ENCODE peak calls at places on chromosomes 11 and 22, in four cellular contexts. One of them, this sample, is unnamed.

GRCh38 chr11:7098235-7098832 is 9.5 kb downstream of the RBMXL2 start:
- DNase-seq in lower leg skin: no peak
- DNase-seq in CD4-positive, alpha-beta T cell: no peak
- DNase-seq in stromal cell of bone marrow: peak
- DNase-seq in this sample: peak

GRCh38 chr11:129259950-129260349 is 67.8 kb upstream of the ARHGAP32 start:
- DNase-seq in lower leg skin: no peak
- DNase-seq in CD4-positive, alpha-beta T cell: no peak
- DNase-seq in stromal cell of bone marrow: no peak
- DNase-seq in this sample: no peak

GRCh38 chr11:34909955-34910354 is 6.2 kb downstream of the APIP start:
- DNase-seq in lower leg skin: no peak
- DNase-seq in CD4-positive, alpha-beta T cell: no peak
- DNase-seq in stromal cell of bone marrow: no peak
- DNase-seq in this sample: no peak

GRCh38 chr22:26949193-26949592 is 291.8 kb downstream of the MIAT start:
- DNase-seq in lower leg skin: peak
- DNase-seq in CD4-positive, alpha-beta T cell: no peak
- DNase-seq in stromal cell of bone marrow: no peak
- DNase-seq in this sample: no peak

GRCh38 chr11:72079776-72080325 is 491 bp downstream of the NUMA1 start:
- DNase-seq in lower leg skin: peak
- DNase-seq in CD4-positive, alpha-beta T cell: no peak
- DNase-seq in stromal cell of bone marrow: no peak
- DNase-seq in this sample: no peak

GRCh38 chr11:20127671-20128527 is 32.4 kb downstream of the DBX1 start:
- DNase-seq in lower leg skin: peak
- DNase-seq in CD4-positive, alpha-beta T cell: peak
- DNase-seq in stromal cell of bone marrow: no peak
- DNase-seq in this sample: peak

GRCh38 chr11:32094931-32095330 is 4.1 kb downstream of the RCN1 start:
- DNase-seq in lower leg skin: no peak
- DNase-seq in CD4-positive, alpha-beta T cell: no peak
- DNase-seq in stromal cell of bone marrow: no peak
- DNase-seq in this sample: no peak

GRCh38 chr22:39666495-39666894 is 95.9 kb downstream of the CACNA1I start:
- DNase-seq in lower leg skin: no peak
- DNase-seq in CD4-positive, alpha-beta T cell: no peak
- DNase-seq in stromal cell of bone marrow: no peak
- DNase-seq in this sample: no peak

GRCh38 chr22:47767403-47767802 is 1005.0 kb downstream of the TBC1D22A start:
- DNase-seq in lower leg skin: no peak
- DNase-seq in CD4-positive, alpha-beta T cell: no peak
- DNase-seq in stromal cell of bone marrow: no peak
- DNase-seq in this sample: no peak

GRCh38 chr11:46554205-46555162 is 39.3 kb downstream of the AMBRA1 start:
- DNase-seq in lower leg skin: no peak
- DNase-seq in CD4-positive, alpha-beta T cell: no peak
- DNase-seq in stromal cell of bone marrow: peak
- DNase-seq in this sample: peak

GRCh38 chr11:73178092-73178539 is 36.0 kb upstream of the FCHSD2 start:
- DNase-seq in lower leg skin: peak
- DNase-seq in CD4-positive, alpha-beta T cell: peak
- DNase-seq in stromal cell of bone marrow: peak
- DNase-seq in this sample: peak

GRCh38 chr11:23212829-23213228 is 352.6 kb upstream of the CCDC179 start:
- DNase-seq in lower leg skin: no peak
- DNase-seq in CD4-positive, alpha-beta T cell: no peak
- DNase-seq in stromal cell of bone marrow: no peak
- DNase-seq in this sample: no peak

GRCh38 chr11:121958978-121959340 is 157.1 kb downstream of the BLID start:
- DNase-seq in lower leg skin: no peak
- DNase-seq in CD4-positive, alpha-beta T cell: no peak
- DNase-seq in stromal cell of bone marrow: no peak
- DNase-seq in this sample: no peak

GRCh38 chr11:115222218-115222862 is 281.9 kb downstream of the CADM1 start:
- DNase-seq in lower leg skin: no peak
- DNase-seq in CD4-positive, alpha-beta T cell: no peak
- DNase-seq in stromal cell of bone marrow: no peak
- DNase-seq in this sample: peak

GRCh38 chr22:47069270-47069669 is 306.8 kb downstream of the TBC1D22A start:
- DNase-seq in lower leg skin: peak
- DNase-seq in CD4-positive, alpha-beta T cell: no peak
- DNase-seq in stromal cell of bone marrow: no peak
- DNase-seq in this sample: no peak

GRCh38 chr11:83990160-83990733 is 704.1 kb upstream of the CCDC90B start:
- DNase-seq in lower leg skin: no peak
- DNase-seq in CD4-positive, alpha-beta T cell: no peak
- DNase-seq in stromal cell of bone marrow: no peak
- DNase-seq in this sample: no peak

GRCh38 chr22:41022470-41023298 is 69.7 kb upstream of the EP300 start:
- DNase-seq in lower leg skin: peak
- DNase-seq in CD4-positive, alpha-beta T cell: peak
- DNase-seq in stromal cell of bone marrow: peak
- DNase-seq in this sample: peak

GRCh38 chr11:45173064-45173463 is 26.6 kb downstream of the PRDM11 start:
- DNase-seq in lower leg skin: peak
- DNase-seq in CD4-positive, alpha-beta T cell: no peak
- DNase-seq in stromal cell of bone marrow: no peak
- DNase-seq in this sample: no peak

GRCh38 chr22:49659281-49659923 is 168.3 kb downstream of the BRD1 start:
- DNase-seq in lower leg skin: peak
- DNase-seq in CD4-positive, alpha-beta T cell: no peak
- DNase-seq in stromal cell of bone marrow: no peak
- DNase-seq in this sample: no peak

GRCh38 chr11:65116370-65117205 is 913 bp downstream of the ZNHIT2 start:
- DNase-seq in lower leg skin: no peak
- DNase-seq in CD4-positive, alpha-beta T cell: peak
- DNase-seq in stromal cell of bone marrow: no peak
- DNase-seq in this sample: no peak

GRCh38 chr11:11620966-11621880 is 582 bp downstream of the GALNT18 start:
- DNase-seq in lower leg skin: no peak
- DNase-seq in CD4-positive, alpha-beta T cell: no peak
- DNase-seq in stromal cell of bone marrow: no peak
- DNase-seq in this sample: no peak

GRCh38 chr22:39087881-39088687 is 9.0 kb upstream of the APOBEC3H start:
- DNase-seq in lower leg skin: no peak
- DNase-seq in CD4-positive, alpha-beta T cell: no peak
- DNase-seq in stromal cell of bone marrow: no peak
- DNase-seq in this sample: no peak

GRCh38 chr11:12842933-12843636 is 166.0 kb upstream of the RASSF10 start:
- DNase-seq in lower leg skin: no peak
- DNase-seq in CD4-positive, alpha-beta T cell: no peak
- DNase-seq in stromal cell of bone marrow: no peak
- DNase-seq in this sample: no peak

GRCh38 chr11:112364962-112365481 is 104.4 kb upstream of the PLET1 start:
- DNase-seq in lower leg skin: peak
- DNase-seq in CD4-positive, alpha-beta T cell: no peak
- DNase-seq in stromal cell of bone marrow: no peak
- DNase-seq in this sample: peak

GRCh38 chr11:7263842-7264241 is 12.1 kb downstream of the SYT9 start:
- DNase-seq in lower leg skin: no peak
- DNase-seq in CD4-positive, alpha-beta T cell: no peak
- DNase-seq in stromal cell of bone marrow: no peak
- DNase-seq in this sample: no peak

GRCh38 chr11:130830563-130830950 is 85.7 kb downstream of the SNX19 start:
- DNase-seq in lower leg skin: no peak
- DNase-seq in CD4-positive, alpha-beta T cell: no peak
- DNase-seq in stromal cell of bone marrow: no peak
- DNase-seq in this sample: no peak

GRCh38 chr22:37806409-37807338 is 1.1 kb upstream of the GCAT start:
- DNase-seq in lower leg skin: no peak
- DNase-seq in CD4-positive, alpha-beta T cell: no peak
- DNase-seq in stromal cell of bone marrow: no peak
- DNase-seq in this sample: no peak

GRCh38 chr22:17866127-17866526 is 91.9 kb upstream of the BID start:
- DNase-seq in lower leg skin: no peak
- DNase-seq in CD4-positive, alpha-beta T cell: no peak
- DNase-seq in stromal cell of bone marrow: no peak
- DNase-seq in this sample: no peak

This sample was measured in fibroblast of the conjunctiva.